ENCODE peak calls at places on chromosomes 12 and 14, in four cellular contexts. One of them, this sample, is unnamed.

GRCh38 chr12:22938323-22938722 is 313.4 kb downstream of the ETNK1 start:
- DNase-seq in mammary epithelial cell: no peak
- DNase-seq in fibroblast of lung: no peak
- DNase-seq in neuronal stem cell: no peak
- DNase-seq in this sample: no peak

GRCh38 chr14:50808053-50808452 is 22.9 kb downstream of the NIN start:
- DNase-seq in mammary epithelial cell: no peak
- DNase-seq in fibroblast of lung: no peak
- DNase-seq in neuronal stem cell: no peak
- DNase-seq in this sample: no peak

GRCh38 chr14:26887842-26888241 is 290.0 kb upstream of the NOVA1 start:
- DNase-seq in fibroblast of lung: no peak
- DNase-seq in neuronal stem cell: no peak
- DNase-seq in mammary epithelial cell: no peak
- DNase-seq in this sample: no peak

GRCh38 chr14:90815817-90816662 is at the start of gene TTC7B:
- DNase-seq in fibroblast of lung: peak
- DNase-seq in mammary epithelial cell: peak
- DNase-seq in neuronal stem cell: peak
- DNase-seq in this sample: peak

GRCh38 chr14:26791117-26791806 is 193.4 kb upstream of the NOVA1 start:
- DNase-seq in neuronal stem cell: no peak
- DNase-seq in mammary epithelial cell: no peak
- DNase-seq in fibroblast of lung: no peak
- DNase-seq in this sample: no peak

GRCh38 chr14:56487090-56487667 is 92.4 kb upstream of the TMEM260 start:
- DNase-seq in mammary epithelial cell: peak
- DNase-seq in fibroblast of lung: peak
- DNase-seq in neuronal stem cell: no peak
- DNase-seq in this sample: no peak

GRCh38 chr12:92654929-92655328 is 47.9 kb upstream of the PLEKHG7 start:
- DNase-seq in neuronal stem cell: no peak
- DNase-seq in mammary epithelial cell: no peak
- DNase-seq in fibroblast of lung: peak
- DNase-seq in this sample: no peak

GRCh38 chr14:73619524-73619923 is 7.2 kb downstream of the ACOT6 start:
- DNase-seq in fibroblast of lung: no peak
- DNase-seq in neuronal stem cell: no peak
- DNase-seq in mammary epithelial cell: no peak
- DNase-seq in this sample: no peak

GRCh38 chr12:92466391-92467305 is 236.1 kb upstream of the PLEKHG7 start:
- DNase-seq in mammary epithelial cell: no peak
- DNase-seq in neuronal stem cell: peak
- DNase-seq in fibroblast of lung: peak
- DNase-seq in this sample: no peak

GRCh38 chr12:53159195-53159834 is 21.2 kb upstream of the ZNF740 start:
- DNase-seq in neuronal stem cell: peak
- DNase-seq in mammary epithelial cell: peak
- DNase-seq in fibroblast of lung: peak
- DNase-seq in this sample: peak

GRCh38 chr12:13661005-13661887 is 320.2 kb downstream of the GRIN2B start:
- DNase-seq in fibroblast of lung: peak
- DNase-seq in mammary epithelial cell: peak
- DNase-seq in neuronal stem cell: peak
- DNase-seq in this sample: peak

DNA sequence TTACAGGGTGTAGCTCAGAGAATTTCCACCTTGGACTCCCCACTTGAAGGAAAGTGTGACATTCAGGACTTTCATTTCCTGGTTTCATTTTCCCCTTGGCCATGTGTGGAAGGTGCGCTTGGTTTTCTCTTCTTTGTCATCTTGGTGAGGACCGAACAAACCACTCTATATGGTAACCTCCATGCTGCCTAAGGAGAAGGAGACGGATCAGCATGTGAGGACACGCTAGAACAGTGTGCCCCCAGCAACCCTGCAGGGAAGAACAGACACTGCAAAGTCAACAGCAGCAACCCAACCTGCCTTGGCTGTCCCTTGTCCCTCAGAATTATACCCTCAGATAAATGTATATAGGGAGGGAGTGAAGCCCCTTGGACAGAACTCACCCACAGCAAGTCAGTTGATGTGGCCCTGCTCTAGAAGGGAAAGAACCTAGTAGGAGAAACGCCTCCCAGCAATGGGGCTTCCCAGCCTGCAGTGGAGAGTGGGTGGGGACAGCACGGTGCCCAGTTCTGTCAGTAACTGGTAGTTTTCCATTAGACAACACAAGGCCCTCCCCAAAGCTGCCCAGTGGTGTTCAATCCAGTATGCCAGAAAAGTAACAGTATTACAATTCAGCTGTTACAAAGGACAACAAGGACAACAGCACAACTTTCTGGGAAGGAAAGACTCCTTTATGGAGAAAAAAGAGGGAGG is 18.9 kb upstream of the COCH start:
- DNase-seq in mammary epithelial cell: no peak
- DNase-seq in fibroblast of lung: no peak
- DNase-seq in neuronal stem cell: no peak
- DNase-seq in this sample: no peak
- H2AFZ ChIP-seq in mammary epithelial cell: no peak
- H2AFZ ChIP-seq in fibroblast of lung: no peak
- H2AFZ ChIP-seq in neuronal stem cell: no peak
- H2AFZ ChIP-seq in this sample: peak

GRCh38 chr12:32558941-32559340 is 120.2 kb upstream of the DNM1L start:
- DNase-seq in mammary epithelial cell: no peak
- DNase-seq in fibroblast of lung: no peak
- DNase-seq in neuronal stem cell: no peak
- DNase-seq in this sample: no peak

GRCh38 chr12:32561931-32562341 is 117.2 kb upstream of the DNM1L start:
- DNase-seq in fibroblast of lung: peak
- DNase-seq in mammary epithelial cell: no peak
- DNase-seq in neuronal stem cell: peak
- DNase-seq in this sample: no peak

GRCh38 chr12:32560520-32560919 is 118.6 kb upstream of the DNM1L start:
- DNase-seq in mammary epithelial cell: no peak
- DNase-seq in neuronal stem cell: no peak
- DNase-seq in fibroblast of lung: no peak
- DNase-seq in this sample: no peak

GRCh38 chr12:32559434-32559833 is 119.7 kb upstream of the DNM1L start:
- DNase-seq in mammary epithelial cell: no peak
- DNase-seq in neuronal stem cell: no peak
- DNase-seq in fibroblast of lung: no peak
- DNase-seq in this sample: no peak
- H3K27ac ChIP-seq in mammary epithelial cell: no peak
- H3K27ac ChIP-seq in neuronal stem cell: no peak
- H3K27ac ChIP-seq in fibroblast of lung: peak
- H3K27ac ChIP-seq in this sample: no peak

GRCh38 chr14:77455966-77456640 is 1.3 kb downstream of the VIPAS39 start:
- DNase-seq in mammary epithelial cell: no peak
- DNase-seq in fibroblast of lung: no peak
- DNase-seq in neuronal stem cell: no peak
- DNase-seq in this sample: no peak
- H3K4me3 ChIP-seq in mammary epithelial cell: peak
- H3K4me3 ChIP-seq in fibroblast of lung: peak
- H3K4me3 ChIP-seq in neuronal stem cell: peak
- H3K4me3 ChIP-seq in this sample: peak

DNA sequence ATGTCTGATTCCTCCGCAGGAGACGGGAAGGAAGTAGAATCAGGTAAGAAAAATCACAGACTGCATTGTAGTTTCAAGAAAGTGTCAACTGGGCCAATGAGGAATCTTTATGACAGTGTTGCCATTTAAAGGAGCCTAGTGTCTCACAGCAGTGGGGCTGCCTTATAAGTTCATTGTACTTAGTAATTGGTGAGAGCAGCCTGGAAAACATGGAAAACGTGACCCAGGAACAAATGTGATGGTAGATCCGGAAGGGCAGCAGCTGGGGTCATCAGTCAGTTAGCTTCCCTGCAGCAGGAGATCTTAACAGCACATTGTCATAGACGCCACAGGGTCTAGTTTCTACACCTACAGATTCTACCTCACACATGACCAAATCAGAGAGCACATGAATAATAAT is 630.0 kb upstream of the LMO3 start:
- DNase-seq in neuronal stem cell: no peak
- DNase-seq in fibroblast of lung: no peak
- DNase-seq in mammary epithelial cell: no peak
- DNase-seq in this sample: no peak
- H2AFZ ChIP-seq in neuronal stem cell: peak
- H2AFZ ChIP-seq in fibroblast of lung: no peak
- H2AFZ ChIP-seq in mammary epithelial cell: no peak
- H2AFZ ChIP-seq in this sample: no peak

GRCh38 chr14:102235275-102235897 is 69.6 kb downstream of the MOK start:
- DNase-seq in mammary epithelial cell: peak
- DNase-seq in neuronal stem cell: peak
- DNase-seq in fibroblast of lung: peak
- DNase-seq in this sample: peak

GRCh38 chr14:102238131-102238530 is 66.8 kb downstream of the MOK start:
- DNase-seq in fibroblast of lung: peak
- DNase-seq in mammary epithelial cell: no peak
- DNase-seq in neuronal stem cell: no peak
- DNase-seq in this sample: no peak

GRCh38 chr14:102238766-102239165 is 66.2 kb downstream of the MOK start:
- DNase-seq in mammary epithelial cell: no peak
- DNase-seq in fibroblast of lung: no peak
- DNase-seq in neuronal stem cell: no peak
- DNase-seq in this sample: no peak

GRCh38 chr14:102234331-102235264 is 70.4 kb downstream of the MOK start:
- DNase-seq in fibroblast of lung: peak
- DNase-seq in neuronal stem cell: no peak
- DNase-seq in mammary epithelial cell: no peak
- DNase-seq in this sample: no peak

GRCh38 chr14:102236026-102236425 is 68.9 kb downstream of the MOK start:
- DNase-seq in mammary epithelial cell: no peak
- DNase-seq in fibroblast of lung: no peak
- DNase-seq in neuronal stem cell: no peak
- DNase-seq in this sample: no peak
- H3K27ac ChIP-seq in mammary epithelial cell: no peak
- H3K27ac ChIP-seq in fibroblast of lung: no peak
- H3K27ac ChIP-seq in neuronal stem cell: no peak
- H3K27ac ChIP-seq in this sample: no peak

GRCh38 chr12:114671664-114672476 is 12.1 kb downstream of the TBX3 start:
- DNase-seq in mammary epithelial cell: peak
- DNase-seq in neuronal stem cell: peak
- DNase-seq in fibroblast of lung: no peak
- DNase-seq in this sample: no peak

GRCh38 chr12:114673169-114673833 is 10.7 kb downstream of the TBX3 start:
- DNase-seq in mammary epithelial cell: peak
- DNase-seq in neuronal stem cell: peak
- DNase-seq in fibroblast of lung: peak
- DNase-seq in this sample: no peak

GRCh38 chr12:114672817-114673168 is 11.2 kb downstream of the TBX3 start:
- DNase-seq in mammary epithelial cell: no peak
- DNase-seq in fibroblast of lung: no peak
- DNase-seq in neuronal stem cell: no peak
- DNase-seq in this sample: no peak

GRCh38 chr12:114676142-114676741 is 7.7 kb downstream of the TBX3 start:
- DNase-seq in fibroblast of lung: no peak
- DNase-seq in neuronal stem cell: no peak
- DNase-seq in mammary epithelial cell: peak
- DNase-seq in this sample: no peak

GRCh38 chr12:114674201-114675047 is 9.6 kb downstream of the TBX3 start:
- DNase-seq in mammary epithelial cell: peak
- DNase-seq in neuronal stem cell: peak
- DNase-seq in fibroblast of lung: no peak
- DNase-seq in this sample: no peak
- H3K4me3 ChIP-seq in mammary epithelial cell: peak
- H3K4me3 ChIP-seq in neuronal stem cell: no peak
- H3K4me3 ChIP-seq in fibroblast of lung: peak
- H3K4me3 ChIP-seq in this sample: no peak

GRCh38 chr14:103026988-103027387 is 30.4 kb downstream of the CDC42BPB start:
- DNase-seq in neuronal stem cell: no peak
- DNase-seq in fibroblast of lung: no peak
- DNase-seq in mammary epithelial cell: no peak
- DNase-seq in this sample: no peak

GRCh38 chr14:103027451-103027850 is 29.9 kb downstream of the CDC42BPB start:
- DNase-seq in fibroblast of lung: no peak
- DNase-seq in mammary epithelial cell: no peak
- DNase-seq in neuronal stem cell: no peak
- DNase-seq in this sample: no peak

GRCh38 chr14:103028772-103029171 is 28.6 kb downstream of the CDC42BPB start:
- DNase-seq in fibroblast of lung: no peak
- DNase-seq in mammary epithelial cell: no peak
- DNase-seq in neuronal stem cell: no peak
- DNase-seq in this sample: no peak

GRCh38 chr14:103029936-103030335 is 27.4 kb downstream of the CDC42BPB start:
- DNase-seq in fibroblast of lung: no peak
- DNase-seq in neuronal stem cell: no peak
- DNase-seq in mammary epithelial cell: no peak
- DNase-seq in this sample: no peak

DNA sequence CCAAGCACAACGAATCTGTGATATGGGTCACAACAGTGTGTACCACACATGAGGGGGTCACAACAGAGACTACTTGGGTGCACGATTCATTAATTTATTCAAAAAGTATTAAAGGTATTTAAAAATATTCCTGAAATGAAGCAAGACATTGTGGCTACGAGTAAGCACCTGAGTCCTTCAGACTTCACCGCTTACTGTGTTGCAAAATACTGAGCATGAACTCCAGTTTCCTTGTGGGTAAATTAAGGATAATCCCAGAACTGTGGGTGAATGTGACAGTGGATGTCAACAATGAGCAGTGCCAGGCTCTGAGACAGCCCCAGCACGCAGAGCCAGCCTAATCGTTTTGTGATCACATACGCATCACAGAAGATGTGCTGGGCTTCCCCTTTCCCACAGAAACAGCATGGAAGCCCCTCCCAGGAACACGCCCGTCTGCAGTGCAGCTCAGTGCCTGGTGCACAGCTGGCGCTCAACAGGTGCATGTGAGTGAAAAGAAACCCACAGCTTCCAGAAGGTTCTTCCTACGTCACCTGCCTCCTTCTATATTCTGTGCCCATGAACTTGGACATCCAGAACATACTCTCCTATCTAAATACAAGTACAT is 29.1 kb downstream of the CDC42BPB start:
- DNase-seq in mammary epithelial cell: no peak
- DNase-seq in fibroblast of lung: no peak
- DNase-seq in neuronal stem cell: no peak
- DNase-seq in this sample: no peak
- H2AFZ ChIP-seq in mammary epithelial cell: no peak
- H2AFZ ChIP-seq in fibroblast of lung: no peak
- H2AFZ ChIP-seq in neuronal stem cell: no peak
- H2AFZ ChIP-seq in this sample: no peak

This sample was measured in DND-41.